ENCODE peak calls at places on chromosome 15, in four cellular contexts. G is HepG2, H is K562, M is GM12878. P is an unnamed sample.

GRCh38 chr15:52481915-52482314 is 46.8 kb downstream of the MYO5A start:
- DNase-seq in G (no peak), H (no peak), M (peak), P (no peak)

GRCh38 chr15:77575203-77575934 is 57.3 kb downstream of the LINGO1 start:
- DNase-seq in G (no peak), H (no peak), M (no peak), P (no peak)

GRCh38 chr15:56036546-56037067 is 43.2 kb upstream of the NEDD4 start:
- DNase-seq in G (no peak), H (no peak), M (no peak), P (no peak)

GRCh38 chr15:101394056-101394630 is 95.4 kb downstream of the PCSK6 start:
- DNase-seq in G (no peak), H (no peak), M (no peak), P (no peak)

GRCh38 chr15:79430901-79431635 is 1.1 kb upstream of the MINAR1 start:
- DNase-seq in G (no peak), H (no peak), M (no peak), P (no peak)

GRCh38 chr15:47411733-47412530 is 305.4 kb upstream of the SEMA6D start:
- DNase-seq in G (no peak), H (no peak), M (no peak), P (no peak)

GRCh38 chr15:31104048-31104447 is 2.5 kb upstream of the TRPM1 start:
- DNase-seq in G (no peak), H (no peak), M (no peak), P (no peak)

GRCh38 chr15:62644874-62645755 is 397.4 kb upstream of the TPM1 start:
- DNase-seq in G (peak), H (no peak), M (no peak), P (no peak)

GRCh38 chr15:36313021-36313420 is 266.4 kb upstream of the CDIN1 start:
- DNase-seq in G (no peak), H (no peak), M (no peak), P (no peak)

GRCh38 chr15:48759921-48760320 is 50.9 kb downstream of the CEP152 start:
- DNase-seq in G (no peak), H (no peak), M (no peak), P (no peak)

GRCh38 chr15:88083828-88084760 is 172.4 kb downstream of the NTRK3 start:
- DNase-seq in G (no peak), H (no peak), M (no peak), P (no peak)

GRCh38 chr15:68126415-68126814 is 72.3 kb downstream of the PIAS1 start:
- DNase-seq in G (no peak), H (no peak), M (no peak), P (no peak)

GRCh38 chr15:70636540-70637165 is 126.7 kb downstream of the UACA start:
- DNase-seq in G (peak), H (no peak), M (no peak), P (no peak)

GRCh38 chr15:26739791-26740190 is 33.1 kb downstream of the GABRB3 start:
- DNase-seq in G (no peak), H (no peak), M (no peak), P (no peak)

GRCh38 chr15:49079340-49080039 is 33.2 kb upstream of the SECISBP2L start:
- DNase-seq in G (no peak), H (no peak), M (no peak), P (no peak)

GRCh38 chr15:85792872-85793621 is 1.7 kb downstream of the KLHL25 start:
- DNase-seq in G (no peak), H (no peak), M (no peak), P (no peak)

GRCh38 chr15:99453646-99454045 is 112.1 kb upstream of the MEF2A start:
- DNase-seq in G (no peak), H (no peak), M (no peak), P (no peak)

GRCh38 chr15:39624806-39625205 is 43.9 kb downstream of the THBS1 start:
- DNase-seq in G (peak), H (no peak), M (peak), P (no peak)
- TF ChIP-seq BHLHE40 in G (no peak), H (no peak), M (peak), P (no peak)

GRCh38 chr15:44536298-44536961 is 517 bp upstream of the EIF3J start:
- DNase-seq in G (peak), H (peak), M (no peak), P (peak)

GRCh38 chr15:44545934-44546802 is 9.2 kb downstream of the EIF3J start:
- DNase-seq in G (no peak), H (no peak), M (peak), P (no peak)

GRCh38 chr15:44536962-44537727 is at the start of gene EIF3J:
- DNase-seq in G (peak), H (peak), M (peak), P (peak)

GRCh38 chr15:44537728-44538240 is 837 bp downstream of the EIF3J start:
- DNase-seq in G (peak), H (peak), M (no peak), P (no peak)

DNA sequence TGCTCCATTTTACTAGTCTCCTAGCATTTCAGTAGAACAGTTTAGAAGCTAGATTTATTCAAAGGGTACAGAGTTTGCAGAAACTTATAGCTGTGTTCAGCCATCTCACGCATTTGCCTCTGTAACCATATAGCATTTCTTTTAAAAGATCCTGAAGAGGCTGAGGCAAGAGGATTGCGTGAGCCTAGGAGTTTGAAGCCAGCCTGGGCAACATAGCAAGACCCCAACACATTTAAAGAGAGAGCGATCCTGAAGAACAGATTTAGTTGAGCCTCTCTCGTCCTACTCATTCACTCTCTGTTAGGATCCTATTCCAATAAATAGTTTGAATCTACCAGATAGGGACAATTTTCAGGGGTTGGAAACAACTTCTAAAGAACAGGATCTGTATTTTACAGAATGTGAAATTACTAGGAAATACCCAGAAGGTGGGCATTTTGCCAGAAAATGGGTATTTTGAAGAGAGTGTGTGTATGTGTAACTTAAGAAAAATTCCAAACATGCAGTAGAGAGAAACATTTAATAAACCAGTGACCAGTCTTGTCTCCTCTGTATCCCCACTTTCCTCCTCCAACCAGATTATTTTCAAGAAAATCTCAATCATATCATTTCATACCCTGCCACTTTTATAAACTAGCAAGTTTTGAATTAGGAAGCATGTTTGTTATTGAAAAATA is 4.5 kb downstream of the EIF3J start:
- DNase-seq in G (peak), H (no peak), M (no peak), P (no peak)
- TF ChIP-seq FOXK2 in G (no peak), H (no peak), M (no peak), P (no peak)

GRCh38 chr15:64896371-64897069 is 15.2 kb upstream of the ANKDD1A start:
- DNase-seq in G (no peak), H (no peak), M (no peak), P (no peak)
- TF ChIP-seq BHLHE40 in G (no peak), H (no peak), M (no peak), P (no peak)

DNA sequence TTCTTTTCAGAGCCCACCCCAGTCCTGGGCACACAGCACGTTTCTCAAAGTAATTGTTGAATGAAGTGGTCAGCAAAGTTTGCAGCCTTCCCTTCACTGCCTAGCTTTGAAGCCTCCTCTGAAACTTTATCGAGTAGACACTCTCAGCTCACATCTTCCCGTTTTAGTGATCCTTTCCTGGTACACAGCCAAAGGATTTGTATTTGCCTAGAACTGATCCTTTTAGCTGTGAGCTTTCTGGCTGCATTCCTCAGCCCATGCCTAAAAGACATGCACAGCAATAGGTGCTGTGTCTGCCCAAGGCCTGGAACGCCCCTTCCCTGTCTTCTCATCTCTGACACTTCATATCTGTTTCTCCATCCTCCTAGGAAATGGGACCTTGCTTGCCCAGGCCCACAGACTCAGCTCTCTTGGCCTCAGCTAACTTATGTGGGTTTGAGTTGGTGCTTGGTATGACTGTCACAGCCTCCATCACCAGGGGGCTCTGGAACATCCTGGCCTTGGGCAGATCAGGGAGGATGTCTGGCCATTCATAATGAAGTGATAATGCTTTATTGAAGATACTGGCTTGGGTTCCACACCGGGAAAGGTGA is 156.8 kb upstream of the SMAD3 start:
- DNase-seq in G (no peak), H (no peak), M (no peak), P (no peak)
- TF ChIP-seq FOXK2 in G (no peak), H (no peak), M (no peak), P (no peak)

P was measured in HEK293T.